ENCODE peak calls at places on chromosomes 11 and 22, in five cellular contexts. One of them, this sample, is unnamed. For H3K4me1, the result is how much of the 10 kb centered on the place peaks cover.

GRCh38 chr11:75301602-75302345 is 49.7 kb downstream of the ARRB1 start:
- DNase-seq in HepG2: no peak
- DNase-seq in stomach: peak
- DNase-seq in BE2C: no peak
- DNase-seq in mesenchymal stem cell: no peak
- DNase-seq in this sample: no peak

GRCh38 chr11:2653930-2654739 is 45.7 kb downstream of the KCNQ1OT1 start:
- DNase-seq in HepG2: no peak
- DNase-seq in stomach: no peak
- DNase-seq in BE2C: no peak
- DNase-seq in mesenchymal stem cell: no peak
- DNase-seq in this sample: no peak

GRCh38 chr22:45271667-45272188 is 13.0 kb upstream of the UPK3A start:
- DNase-seq in HepG2: peak
- DNase-seq in stomach: peak
- DNase-seq in BE2C: no peak
- DNase-seq in mesenchymal stem cell: peak
- DNase-seq in this sample: no peak

GRCh38 chr22:21632237-21632895 is at the start of gene CCDC116:
- DNase-seq in HepG2: peak
- DNase-seq in stomach: peak
- DNase-seq in BE2C: peak
- DNase-seq in mesenchymal stem cell: no peak
- DNase-seq in this sample: no peak

GRCh38 chr11:102560555-102561011 is 30.0 kb upstream of the MMP7 start:
- DNase-seq in HepG2: no peak
- DNase-seq in stomach: no peak
- DNase-seq in BE2C: no peak
- DNase-seq in mesenchymal stem cell: peak
- DNase-seq in this sample: no peak

GRCh38 chr11:6448574-6448973 is 7.8 kb upstream of the HPX start:
- DNase-seq in HepG2: no peak
- DNase-seq in stomach: no peak
- DNase-seq in BE2C: no peak
- DNase-seq in mesenchymal stem cell: no peak
- DNase-seq in this sample: no peak

GRCh38 chr22:41327124-41327523 is 25.8 kb downstream of the ZC3H7B start:
- DNase-seq in HepG2: no peak
- DNase-seq in stomach: no peak
- DNase-seq in BE2C: no peak
- DNase-seq in mesenchymal stem cell: no peak
- DNase-seq in this sample: no peak

GRCh38 chr11:102347526-102348331 is 715 bp downstream of the BIRC2 start:
- DNase-seq in HepG2: peak
- DNase-seq in stomach: no peak
- DNase-seq in BE2C: no peak
- DNase-seq in mesenchymal stem cell: peak
- DNase-seq in this sample: no peak

GRCh38 chr22:17777005-17777716 is 2.9 kb upstream of the BID start:
- DNase-seq in HepG2: peak
- DNase-seq in stomach: peak
- DNase-seq in BE2C: no peak
- DNase-seq in mesenchymal stem cell: no peak
- DNase-seq in this sample: no peak

GRCh38 chr22:28594784-28595324 is 84.8 kb downstream of the TTC28 start:
- DNase-seq in HepG2: peak
- DNase-seq in stomach: no peak
- DNase-seq in BE2C: no peak
- DNase-seq in mesenchymal stem cell: peak
- DNase-seq in this sample: no peak

GRCh38 chr11:95989216-95989615 is 65.3 kb upstream of the MTMR2 start:
- DNase-seq in HepG2: no peak
- DNase-seq in stomach: no peak
- DNase-seq in BE2C: no peak
- DNase-seq in mesenchymal stem cell: no peak
- DNase-seq in this sample: no peak

GRCh38 chr22:22705328-22706100 is 61.1 kb downstream of the GGTLC2 start:
- DNase-seq in HepG2: no peak
- DNase-seq in stomach: no peak
- DNase-seq in BE2C: no peak
- DNase-seq in mesenchymal stem cell: no peak
- DNase-seq in this sample: no peak

GRCh38 chr11:14202263-14203173 is 156.5 kb downstream of the RRAS2 start:
- DNase-seq in HepG2: no peak
- DNase-seq in stomach: no peak
- DNase-seq in BE2C: no peak
- DNase-seq in mesenchymal stem cell: no peak
- DNase-seq in this sample: no peak

GRCh38 chr22:19610518-19611253 is 86.5 kb upstream of the CLDN5 start:
- DNase-seq in HepG2: no peak
- DNase-seq in stomach: no peak
- DNase-seq in BE2C: no peak
- DNase-seq in mesenchymal stem cell: no peak
- DNase-seq in this sample: no peak

GRCh38 chr22:46007848-46008261 is 30.9 kb upstream of the WNT7B start:
- DNase-seq in HepG2: no peak
- DNase-seq in stomach: peak
- DNase-seq in BE2C: peak
- DNase-seq in mesenchymal stem cell: peak
- DNase-seq in this sample: no peak

GRCh38 chr22:27512283-27512761 is 289.2 kb downstream of the MN1 start:
- DNase-seq in HepG2: no peak
- DNase-seq in stomach: peak
- DNase-seq in BE2C: no peak
- DNase-seq in mesenchymal stem cell: peak
- DNase-seq in this sample: no peak

GRCh38 chr22:26485991-26486390 is 2.3 kb downstream of the SRRD start:
- DNase-seq in HepG2: no peak
- DNase-seq in stomach: no peak
- DNase-seq in BE2C: no peak
- DNase-seq in mesenchymal stem cell: no peak
- DNase-seq in this sample: no peak
- H3K4me1 ChIP-seq in HepG2: half or more
- H3K4me1 ChIP-seq in stomach: under half
- H3K4me1 ChIP-seq in BE2C: under half
- H3K4me1 ChIP-seq in mesenchymal stem cell: under half
- H3K4me1 ChIP-seq in this sample: under half

DNA sequence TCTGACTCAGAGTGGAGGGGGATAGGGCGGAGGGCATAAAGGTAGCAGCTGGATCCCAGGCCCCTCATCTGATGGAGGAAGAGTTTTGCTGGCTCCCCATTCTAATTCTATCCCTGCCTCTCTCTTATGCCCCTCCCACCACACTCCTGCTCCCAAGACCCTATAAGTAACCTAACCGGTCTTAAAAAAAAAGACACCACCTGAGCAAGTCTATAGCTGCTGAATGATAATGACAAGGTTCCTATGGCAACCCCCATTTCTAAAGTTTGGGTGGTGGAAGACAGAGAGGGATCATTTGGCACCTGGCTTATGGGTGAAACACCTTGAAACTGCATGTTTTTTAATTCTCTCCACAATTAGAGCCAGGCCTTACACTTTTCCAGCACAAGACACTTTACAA is 69.6 kb downstream of the LARGE1 start:
- DNase-seq in HepG2: no peak
- DNase-seq in stomach: no peak
- DNase-seq in BE2C: no peak
- DNase-seq in mesenchymal stem cell: no peak
- DNase-seq in this sample: no peak
- H3K4me3 ChIP-seq in HepG2: no peak
- H3K4me3 ChIP-seq in stomach: no peak
- H3K4me3 ChIP-seq in BE2C: no peak
- H3K4me3 ChIP-seq in mesenchymal stem cell: no peak
- H3K4me3 ChIP-seq in this sample: no peak

DNA sequence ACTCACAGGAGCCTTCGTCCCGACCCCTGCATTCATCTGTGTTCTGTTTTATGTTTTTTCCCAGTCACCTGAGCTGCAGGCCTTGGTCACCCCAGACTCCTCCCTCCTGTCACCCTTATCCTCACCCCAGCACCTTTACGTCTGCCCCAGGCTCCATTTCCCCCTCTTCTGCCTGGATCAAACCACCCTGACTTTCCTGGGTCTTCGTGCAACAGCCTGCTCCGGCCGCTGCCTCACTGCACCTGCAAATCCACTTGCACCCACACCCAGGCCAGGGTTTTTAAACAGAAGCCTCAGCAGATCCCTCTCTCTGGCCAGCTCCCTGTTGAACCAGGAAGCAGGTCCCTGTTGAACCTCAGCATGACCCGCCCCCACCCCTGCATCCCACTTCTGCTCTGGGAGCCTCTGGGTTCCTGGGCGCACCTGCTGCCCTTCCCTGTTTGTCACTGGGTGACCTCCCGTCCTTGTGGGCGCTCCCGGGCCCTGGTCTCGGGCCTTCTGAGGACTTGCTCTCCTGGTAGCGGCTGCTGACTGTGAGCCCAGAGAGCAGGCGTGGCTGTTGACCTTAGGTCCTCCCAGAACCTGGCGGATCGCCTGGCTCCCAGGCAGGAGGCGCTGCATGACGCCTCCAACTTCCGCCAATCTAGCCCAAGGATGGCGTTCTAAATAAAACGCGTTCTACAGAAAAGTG is 12.8 kb downstream of the MAPK8IP2 start:
- DNase-seq in HepG2: peak
- DNase-seq in stomach: peak
- DNase-seq in BE2C: peak
- DNase-seq in mesenchymal stem cell: no peak
- DNase-seq in this sample: no peak
- H3K4me1 ChIP-seq in HepG2: under half
- H3K4me1 ChIP-seq in stomach: under half
- H3K4me1 ChIP-seq in BE2C: under half
- H3K4me1 ChIP-seq in mesenchymal stem cell: under half
- H3K4me1 ChIP-seq in this sample: under half

GRCh38 chr11:126543691-126544090 is 188.2 kb downstream of the ST3GAL4 start:
- DNase-seq in HepG2: no peak
- DNase-seq in stomach: no peak
- DNase-seq in BE2C: no peak
- DNase-seq in mesenchymal stem cell: no peak
- DNase-seq in this sample: no peak

GRCh38 chr11:126542621-126543020 is 187.1 kb downstream of the ST3GAL4 start:
- DNase-seq in HepG2: no peak
- DNase-seq in stomach: no peak
- DNase-seq in BE2C: no peak
- DNase-seq in mesenchymal stem cell: no peak
- DNase-seq in this sample: no peak

GRCh38 chr11:126546191-126546590 is 190.7 kb downstream of the ST3GAL4 start:
- DNase-seq in HepG2: no peak
- DNase-seq in stomach: no peak
- DNase-seq in BE2C: no peak
- DNase-seq in mesenchymal stem cell: no peak
- DNase-seq in this sample: no peak

GRCh38 chr11:126545057-126545555 is 189.6 kb downstream of the ST3GAL4 start:
- DNase-seq in HepG2: no peak
- DNase-seq in stomach: no peak
- DNase-seq in BE2C: no peak
- DNase-seq in mesenchymal stem cell: no peak
- DNase-seq in this sample: no peak

DNA sequence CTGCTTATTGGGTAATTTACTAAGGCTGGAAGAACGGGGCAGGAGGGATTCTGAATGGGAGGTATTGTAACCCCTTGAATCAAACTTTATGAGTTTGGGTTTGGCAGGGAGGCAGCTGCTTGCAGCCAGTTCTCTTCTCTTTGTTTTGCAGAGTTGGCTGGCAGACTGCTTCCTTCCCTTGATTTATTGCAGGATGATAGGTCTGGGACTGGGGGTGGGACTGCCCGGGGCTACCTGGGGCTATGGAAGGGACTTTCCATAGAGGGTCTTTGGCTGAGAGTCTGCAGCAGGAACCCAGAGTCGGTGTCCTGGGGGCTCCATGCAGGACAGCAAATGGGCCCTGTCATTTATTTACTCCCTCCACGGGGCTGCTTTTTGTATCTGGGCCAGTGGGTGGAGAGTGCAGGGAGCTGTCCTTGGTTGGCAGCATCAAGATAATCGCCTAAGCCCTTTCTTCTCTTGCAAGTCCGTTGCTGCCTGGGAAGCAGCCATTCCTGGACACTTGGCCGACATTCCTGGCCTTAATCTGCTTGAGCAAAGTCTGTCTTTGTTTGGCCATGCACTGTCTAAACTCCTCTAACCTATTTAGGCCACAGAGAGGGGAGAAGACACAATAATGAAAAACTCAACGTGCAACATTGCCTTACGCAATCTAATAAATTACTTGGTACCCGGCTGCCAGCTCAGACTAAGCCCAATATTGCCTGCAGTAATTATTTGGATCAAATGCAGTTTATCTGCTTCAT is 189.0 kb downstream of the ST3GAL4 start:
- DNase-seq in HepG2: no peak
- DNase-seq in stomach: no peak
- DNase-seq in BE2C: peak
- DNase-seq in mesenchymal stem cell: no peak
- DNase-seq in this sample: no peak
- H3K4me3 ChIP-seq in HepG2: no peak
- H3K4me3 ChIP-seq in stomach: no peak
- H3K4me3 ChIP-seq in BE2C: peak
- H3K4me3 ChIP-seq in mesenchymal stem cell: no peak
- H3K4me3 ChIP-seq in this sample: no peak

GRCh38 chr11:41392591-41392990 is 66.9 kb downstream of the LRRC4C start:
- DNase-seq in HepG2: no peak
- DNase-seq in stomach: no peak
- DNase-seq in BE2C: no peak
- DNase-seq in mesenchymal stem cell: no peak
- DNase-seq in this sample: no peak
- H3K4me1 ChIP-seq in HepG2: under half
- H3K4me1 ChIP-seq in stomach: under half
- H3K4me1 ChIP-seq in BE2C: under half
- H3K4me1 ChIP-seq in mesenchymal stem cell: under half
- H3K4me1 ChIP-seq in this sample: under half

GRCh38 chr11:126437731-126438130 is 82.2 kb downstream of the ST3GAL4 start:
- DNase-seq in HepG2: no peak
- DNase-seq in stomach: no peak
- DNase-seq in BE2C: no peak
- DNase-seq in mesenchymal stem cell: no peak
- DNase-seq in this sample: no peak

GRCh38 chr11:126436209-126436608 is 80.7 kb downstream of the ST3GAL4 start:
- DNase-seq in HepG2: no peak
- DNase-seq in stomach: no peak
- DNase-seq in BE2C: no peak
- DNase-seq in mesenchymal stem cell: no peak
- DNase-seq in this sample: no peak

GRCh38 chr11:126438691-126439090 is 83.2 kb downstream of the ST3GAL4 start:
- DNase-seq in HepG2: no peak
- DNase-seq in stomach: no peak
- DNase-seq in BE2C: no peak
- DNase-seq in mesenchymal stem cell: no peak
- DNase-seq in this sample: no peak

GRCh38 chr11:126440276-126440675 is 84.8 kb downstream of the ST3GAL4 start:
- DNase-seq in HepG2: no peak
- DNase-seq in stomach: no peak
- DNase-seq in BE2C: no peak
- DNase-seq in mesenchymal stem cell: no peak
- DNase-seq in this sample: no peak

DNA sequence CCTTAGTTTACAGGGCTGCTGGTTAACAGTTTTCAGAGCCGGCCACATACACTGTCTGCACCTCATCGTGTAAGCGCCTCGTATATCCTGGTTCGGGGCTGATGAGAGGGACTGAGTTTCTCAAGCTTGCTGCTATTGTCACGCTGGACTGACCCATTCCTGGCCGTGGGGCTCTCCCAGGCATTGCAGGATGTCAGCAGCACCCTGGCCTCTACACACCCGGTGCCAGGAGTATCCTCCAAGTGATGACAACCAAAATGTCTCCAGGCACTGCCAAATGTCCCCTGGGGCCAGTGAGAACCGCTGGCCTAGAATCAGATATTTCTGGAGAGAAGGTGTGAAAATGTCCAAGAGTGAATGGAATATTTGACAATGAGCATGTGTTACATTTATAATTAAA is 82.8 kb downstream of the ST3GAL4 start:
- DNase-seq in HepG2: no peak
- DNase-seq in stomach: no peak
- DNase-seq in BE2C: no peak
- DNase-seq in mesenchymal stem cell: no peak
- DNase-seq in this sample: no peak
- H3K4me3 ChIP-seq in HepG2: no peak
- H3K4me3 ChIP-seq in stomach: no peak
- H3K4me3 ChIP-seq in BE2C: no peak
- H3K4me3 ChIP-seq in mesenchymal stem cell: no peak
- H3K4me3 ChIP-seq in this sample: no peak

This sample was measured in esophagus squamous epithelium.